ENCODE peak calls at places on chromosomes 3 and 15, in four cellular contexts. S, F, L and D are unnamed samples.

GRCh38 chr3:43870844-43871626 is 180.3 kb downstream of the ABHD5 start:
- DNase-seq in S (no peak), F (no peak), L (no peak), D (no peak)

GRCh38 chr15:87045741-87046140 is 966.1 kb downstream of the AGBL1 start:
- DNase-seq in S (no peak), F (no peak), L (no peak), D (no peak)

GRCh38 chr15:62607643-62608042 is 434.9 kb upstream of the TPM1 start:
- DNase-seq in S (no peak), F (no peak), L (no peak), D (no peak)

GRCh38 chr3:182913889-182914288 is 66.4 kb downstream of the DCUN1D1 start:
- DNase-seq in S (no peak), F (no peak), L (no peak), D (no peak)

GRCh38 chr3:42247576-42248027 is 18.4 kb downstream of the CCK start:
- DNase-seq in S (peak), F (peak), L (peak), D (peak)

GRCh38 chr3:132004571-132004970 is 30.2 kb downstream of the CPNE4 start:
- DNase-seq in S (no peak), F (no peak), L (no peak), D (no peak)

GRCh38 chr3:72818092-72818721 is 30.0 kb downstream of the SHQ1 start:
- DNase-seq in S (no peak), F (no peak), L (no peak), D (no peak)

GRCh38 chr15:100570282-100570681 is 31.7 kb downstream of the LINS1 start:
- DNase-seq in S (no peak), F (no peak), L (no peak), D (no peak)

GRCh38 chr3:141394560-141394959 is 26.3 kb downstream of the ZBTB38 start:
- DNase-seq in S (no peak), F (no peak), L (no peak), D (no peak)

GRCh38 chr3:151926956-151927355 is 53.5 kb downstream of the SUCNR1 start:
- DNase-seq in S (no peak), F (no peak), L (no peak), D (no peak)

GRCh38 chr3:190000861-190001196 is 119.9 kb downstream of the P3H2 start:
- DNase-seq in S (no peak), F (no peak), L (no peak), D (no peak)

GRCh38 chr15:48389701-48390143 is 58.5 kb downstream of the DUT start:
- DNase-seq in S (no peak), F (no peak), L (no peak), D (no peak)

GRCh38 chr15:65936317-65936716 is 67.0 kb downstream of the RAB11A start:
- DNase-seq in S (no peak), F (no peak), L (no peak), D (no peak)

GRCh38 chr15:95884276-95884675 is 446.2 kb upstream of the NR2F2 start:
- DNase-seq in S (no peak), F (no peak), L (no peak), D (no peak)

GRCh38 chr3:148924572-148924971 is 59.5 kb downstream of the CPA3 start:
- DNase-seq in S (no peak), F (no peak), L (no peak), D (no peak)

GRCh38 chr3:120088622-120089021 is 5.6 kb downstream of the GSK3B start:
- DNase-seq in S (no peak), F (no peak), L (no peak), D (no peak)

GRCh38 chr3:197468866-197469382 is 86.8 kb downstream of the BDH1 start:
- DNase-seq in S (no peak), F (no peak), L (no peak), D (no peak)

GRCh38 chr15:81050259-81050658 is 49.5 kb downstream of the TLNRD1 start:
- DNase-seq in S (no peak), F (no peak), L (no peak), D (no peak)

GRCh38 chr15:70320077-70320830 is 222.5 kb upstream of the TLE3 start:
- DNase-seq in S (no peak), F (no peak), L (no peak), D (no peak)

GRCh38 chr15:90301901-90302300 is 36.4 kb downstream of the NGRN start:
- DNase-seq in S (no peak), F (no peak), L (no peak), D (no peak)

GRCh38 chr3:157582634-157582968 is 79.4 kb upstream of the VEPH1 start:
- DNase-seq in S (no peak), F (no peak), L (no peak), D (no peak)

GRCh38 chr3:127099982-127100381 is 92.9 kb upstream of the PRR23E start:
- DNase-seq in S (no peak), F (no peak), L (no peak), D (no peak)

GRCh38 chr3:1439395-1439794 is 346.6 kb downstream of the CNTN6 start:
- DNase-seq in S (peak), F (no peak), L (peak), D (no peak)

GRCh38 chr15:59779110-59779509 is 90.0 kb upstream of the BNIP2 start:
- DNase-seq in S (no peak), F (no peak), L (no peak), D (no peak)

GRCh38 chr15:89740137-89740536 is 10.9 kb downstream of the MESP1 start:
- DNase-seq in S (peak), F (no peak), L (peak), D (peak)

GRCh38 chr3:163768048-163768447 is 1310.2 kb downstream of the SI start:
- DNase-seq in S (no peak), F (no peak), L (no peak), D (no peak)

GRCh38 chr3:112718516-112718915 is 77.6 kb upstream of the CCDC80 start:
- DNase-seq in S (no peak), F (no peak), L (no peak), D (no peak)

GRCh38 chr15:26449296-26449695 is 323.6 kb downstream of the GABRB3 start:
- DNase-seq in S (no peak), F (no peak), L (no peak), D (no peak)

GRCh38 chr3:32448686-32449474 is 53.8 kb downstream of the CMTM6 start:
- DNase-seq in S (no peak), F (no peak), L (no peak), D (no peak)

GRCh38 chr3:42403737-42404136 is 6.7 kb downstream of the LYZL4 start:
- DNase-seq in S (peak), F (no peak), L (no peak), D (no peak)

GRCh38 chr15:34038404-34039179 is 412 bp downstream of the AVEN start:
- DNase-seq in S (peak), F (peak), L (peak), D (peak)

GRCh38 chr3:37272743-37273142 is 98.4 kb upstream of the LRRFIP2 start:
- DNase-seq in S (no peak), F (no peak), L (no peak), D (no peak)

GRCh38 chr3:122782804-122783203 is 10.8 kb downstream of the HSPBAP1 start:
- DNase-seq in S (no peak), F (no peak), L (no peak), D (no peak)

GRCh38 chr3:125011941-125012340 is 43.9 kb downstream of the HEG1 start:
- DNase-seq in S (no peak), F (no peak), L (no peak), D (no peak)

GRCh38 chr3:172129868-172130751 is 90.7 kb downstream of the FNDC3B start:
- DNase-seq in S (peak), F (peak), L (peak), D (peak)

GRCh38 chr15:36696191-36696590 is 116.8 kb downstream of the CDIN1 start:
- DNase-seq in S (no peak), F (no peak), L (no peak), D (no peak)

GRCh38 chr15:42716125-42716524 is 20.8 kb downstream of the CDAN1 start:
- DNase-seq in S (no peak), F (no peak), L (no peak), D (no peak)

GRCh38 chr3:24952388-24952787 is 457.7 kb upstream of the THRB start:
- DNase-seq in S (no peak), F (no peak), L (no peak), D (no peak)